ENCODE peak calls at places on chromosomes 11 and 22, in ten cellular contexts. O is NCI-H460; W is vagina; S is OCI-M1; C is LoVo; I is iris pigment epithelial cell; D is NCI-H1092; J is stimulated activated CD4-positive, alpha-beta T cell treated with anti-CD3 and anti-CD28 coated beads, Interleukin-4, amount 100 ng/mL, for 1 hour; Z is adipocyte; V is pons. P is an unnamed sample.

GRCh38 chr11:117908959-117909610 is 20.1 kb downstream of the TMPRSS13 start:
- DNase-seq in S (peak), W (no peak), V (no peak), O (no peak), J (no peak), I (no peak), Z (no peak), C (no peak), D (no peak), P (peak)

GRCh38 chr11:618856-619624 is 3.3 kb upstream of the IRF7 start:
- DNase-seq in O (no peak), J (no peak), I (no peak), S (no peak), C (no peak), W (no peak), V (no peak), D (no peak), Z (no peak), P (no peak)

GRCh38 chr11:80315263-80315662 is 874.4 kb upstream of the TENM4 start:
- DNase-seq in C (no peak), W (no peak), D (no peak), J (no peak), S (no peak), Z (no peak), V (no peak), O (no peak), I (no peak), P (no peak)

GRCh38 chr22:37627545-37627944 is 11.9 kb upstream of the SH3BP1 start:
- DNase-seq in D (no peak), W (no peak), C (no peak), Z (no peak), I (no peak), J (peak), S (no peak), V (no peak), O (no peak), P (no peak)

GRCh38 chr11:118263694-118264567 is at the start of gene MPZL2:
- DNase-seq in O (no peak), Z (no peak), I (no peak), C (peak), D (no peak), S (peak), J (peak), W (peak), V (no peak), P (peak)

GRCh38 chr11:2346014-2346413 is 31.1 kb upstream of the CD81 start:
- DNase-seq in W (no peak), C (no peak), I (no peak), J (no peak), O (no peak), D (no peak), S (no peak), Z (no peak), V (no peak), P (no peak)

GRCh38 chr11:1455032-1455762 is 31.4 kb downstream of the MOB2 start:
- DNase-seq in I (no peak), W (no peak), S (no peak), O (no peak), Z (no peak), C (no peak), V (no peak), D (no peak), J (no peak), P (no peak)

GRCh38 chr11:79304599-79305212 is 136.1 kb downstream of the TENM4 start:
- DNase-seq in C (no peak), D (no peak), O (no peak), J (no peak), Z (peak), I (no peak), W (no peak), V (peak), S (peak), P (no peak)

GRCh38 chr11:71936825-71937224 is 8.0 kb downstream of the RNF121 start:
- DNase-seq in O (no peak), D (no peak), I (peak), S (no peak), J (no peak), W (no peak), C (no peak), V (no peak), Z (no peak), P (no peak)

GRCh38 chr11:117232911-117233409 is 489 bp downstream of the RNF214 start:
- DNase-seq in J (no peak), I (no peak), D (no peak), Z (peak), S (peak), C (no peak), O (no peak), V (no peak), W (no peak), P (peak)

GRCh38 chr22:20551805-20552449 is 44.5 kb downstream of the MED15 start:
- DNase-seq in D (peak), J (peak), Z (no peak), W (no peak), I (no peak), C (no peak), V (peak), O (no peak), S (no peak), P (no peak)

GRCh38 chr11:100625041-100625440 is 62.0 kb upstream of the ARHGAP42 start:
- DNase-seq in D (no peak), C (no peak), W (no peak), I (peak), V (no peak), O (no peak), J (no peak), Z (no peak), S (no peak), P (no peak)

GRCh38 chr22:24376606-24377005 is 50.8 kb upstream of the ADORA2A start:
- DNase-seq in V (no peak), Z (no peak), C (no peak), J (no peak), O (no peak), S (no peak), I (no peak), D (no peak), W (no peak), P (no peak)

GRCh38 chr11:637593-638507 is 781 bp downstream of the DRD4 start:
- DNase-seq in C (no peak), V (no peak), W (no peak), J (no peak), O (no peak), Z (no peak), I (no peak), S (no peak), D (no peak), P (peak)